ENCODE peak calls at places on chromosomes 4 and X, in nine cellular contexts. O is astrocyte of the cerebellum; G is neural progenitor cell; E is cardiac muscle cell; U is GM12865; C is CD8-positive, alpha-beta T cell; R is heart right ventricle; N is fibroblast of lung; Q is ovary. K is an unnamed sample.
A peak's percentile ranks its signal among the peaks of the same experiment; 100 is the strongest.

GRCh38 chr4:144579411-144580020 is 66.4 kb upstream of the HHIP start:
- DNase-seq in O (no peak), G (no peak), E (no peak), U (no peak), C (no peak), R (no peak), N (peak; percentile 68), Q (no peak), K (peak; percentile 18)

GRCh38 chrX:41377624-41378023 is 43.7 kb downstream of the DDX3X start:
- DNase-seq in O (no peak), G (no peak), E (no peak), U (no peak), C (no peak), R (no peak), N (peak; percentile 25), Q (no peak), K (no peak)

GRCh38 chr4:168811793-168812651 is 198.0 kb downstream of the CBR4 start:
- DNase-seq in O (no peak), G (no peak), E (no peak), U (no peak), C (no peak), R (no peak), N (peak; percentile 88), Q (no peak), K (no peak)

GRCh38 chrX:118459494-118459893 is 36.1 kb upstream of the DOCK11 start:
- DNase-seq in O (peak; percentile 26), G (peak; percentile 36), E (peak; percentile 16), U (peak; percentile 44), C (peak; percentile 21), R (no peak), N (peak; percentile 31), Q (no peak), K (peak; percentile 2)

GRCh38 chr4:139872274-139872673 is 206.7 kb downstream of the MGST2 start:
- DNase-seq in O (peak; percentile 88), G (no peak), E (no peak), U (no peak), C (no peak), R (no peak), N (peak; percentile 98), Q (no peak), K (peak; percentile 83)

GRCh38 chr4:3106339-3107186 is 32.1 kb downstream of the HTT start:
- DNase-seq in O (peak; percentile 76), G (peak; percentile 87), E (peak; percentile 83), U (peak; percentile 87), C (peak; percentile 77), R (peak; percentile 85), N (peak; percentile 84), Q (peak; percentile 89), K (peak; percentile 70)

GRCh38 chrX:67544281-67544680 is 460 bp downstream of the AR start:
- DNase-seq in O (no peak), G (peak; percentile 67), E (peak; percentile 40), U (no peak), C (no peak), R (peak; percentile 6), N (peak; percentile 19), Q (peak; percentile 34), K (no peak)

GRCh38 chr4:47954245-47954644 is 39.9 kb upstream of the NFXL1 start:
- DNase-seq in O (no peak), G (no peak), E (no peak), U (no peak), C (no peak), R (no peak), N (no peak), Q (no peak), K (no peak)

GRCh38 chr4:61517144-61517543 is 317.0 kb downstream of the ADGRL3 start:
- DNase-seq in O (no peak), G (peak; percentile 70), E (peak; percentile 68), U (no peak), C (no peak), R (no peak), N (no peak), Q (no peak), K (no peak)

GRCh38 chrX:33336783-33337182 is 125.4 kb upstream of the DMD start:
- DNase-seq in O (no peak), G (peak; percentile 57), E (peak; percentile 70), U (peak; percentile 0), C (no peak), R (peak; percentile 8), N (no peak), Q (no peak), K (no peak)

GRCh38 chrX:110087485-110088356 is 84.8 kb downstream of the TMEM164 start:
- DNase-seq in O (peak; percentile 27), G (no peak), E (no peak), U (no peak), C (no peak), R (no peak), N (peak; percentile 95), Q (no peak), K (peak; percentile 80)
- H3K4me3 ChIP-seq in O (no peak overlapping the region), G (no peak overlapping the region), E (no peak overlapping the region), U (no peak overlapping the region), C (no peak overlapping the region), R (no peak overlapping the region), N (peak overlapping the region; percentile 21), Q (no peak overlapping the region), K (no peak overlapping the region)

GRCh38 chr4:119629142-119629471 is 503 bp upstream of the PDE5A start:
- DNase-seq in O (no peak), G (no peak), E (no peak), U (no peak), C (no peak), R (no peak), N (no peak), Q (no peak), K (no peak)

GRCh38 chr4:119626943-119627266 is 1.7 kb downstream of the PDE5A start:
- DNase-seq in O (no peak), G (no peak), E (no peak), U (no peak), C (no peak), R (no peak), N (no peak), Q (no peak), K (no peak)

GRCh38 chr4:119626420-119626819 is 2.2 kb downstream of the PDE5A start:
- DNase-seq in O (no peak), G (no peak), E (no peak), U (no peak), C (no peak), R (no peak), N (no peak), Q (no peak), K (no peak)

GRCh38 chr4:119628281-119629141 is at the start of gene PDE5A:
- DNase-seq in O (peak; percentile 54), G (peak; percentile 96), E (peak; percentile 91), U (peak; percentile 85), C (peak; percentile 73), R (peak; percentile 72), N (peak; percentile 80), Q (peak; percentile 82), K (no peak)

GRCh38 chr4:119627267-119628190 is 1.1 kb downstream of the PDE5A start:
- DNase-seq in O (no peak), G (peak; percentile 87), E (peak; percentile 73), U (peak; percentile 52), C (peak; percentile 52), R (peak; percentile 69), N (peak; percentile 80), Q (peak; percentile 65), K (no peak)
- TF ChIP-seq CTCF in O (peak; percentile 29), G (peak; percentile 49), E (peak; percentile 31), U (peak; percentile 69), C (peak; percentile 27), R (peak; percentile 58), N (peak; percentile 23), Q (peak; percentile 6), K (peak; percentile 27)

GRCh38 chrX:74853255-74853654 is 72.0 kb downstream of the NEXMIF start:
- DNase-seq in O (no peak), G (no peak), E (no peak), U (no peak), C (no peak), R (no peak), N (no peak), Q (no peak), K (no peak)
- H3K4me3 ChIP-seq in O (no peak overlapping the region), G (no peak overlapping the region), E (no peak overlapping the region), U (no peak overlapping the region), C (no peak overlapping the region), R (no peak overlapping the region), N (no peak overlapping the region), Q (no peak overlapping the region), K (no peak overlapping the region)

GRCh38 chrX:49184294-49185061 is 1.7 kb downstream of the PRICKLE3 start:
- DNase-seq in O (peak; percentile 58), G (peak; percentile 97), E (peak; percentile 93), U (peak; percentile 58), C (no peak), R (peak; percentile 92), N (peak; percentile 78), Q (peak; percentile 95), K (no peak)
- TF ChIP-seq CTCF in O (no peak), G (no peak), E (peak; percentile 3), U (no peak), C (no peak), R (peak; percentile 11), N (no peak), Q (no peak), K (no peak)

GRCh38 chr4:165384608-165385007 is 5.8 kb downstream of the CPE start:
- DNase-seq in O (peak; percentile 50), G (no peak), E (no peak), U (no peak), C (no peak), R (no peak), N (peak; percentile 56), Q (no peak), K (no peak)

GRCh38 chr4:165384186-165384585 is 5.4 kb downstream of the CPE start:
- DNase-seq in O (no peak), G (no peak), E (no peak), U (no peak), C (no peak), R (no peak), N (no peak), Q (no peak), K (no peak)

GRCh38 chr4:165381821-165382373 is 3.1 kb downstream of the CPE start:
- DNase-seq in O (no peak), G (peak; percentile 80), E (no peak), U (no peak), C (no peak), R (no peak), N (no peak), Q (no peak), K (no peak)

GRCh38 chr4:165383757-165384156 is 4.9 kb downstream of the CPE start:
- DNase-seq in O (no peak), G (peak; percentile 44), E (no peak), U (no peak), C (no peak), R (no peak), N (peak; percentile 60), Q (no peak), K (no peak)

DNA sequence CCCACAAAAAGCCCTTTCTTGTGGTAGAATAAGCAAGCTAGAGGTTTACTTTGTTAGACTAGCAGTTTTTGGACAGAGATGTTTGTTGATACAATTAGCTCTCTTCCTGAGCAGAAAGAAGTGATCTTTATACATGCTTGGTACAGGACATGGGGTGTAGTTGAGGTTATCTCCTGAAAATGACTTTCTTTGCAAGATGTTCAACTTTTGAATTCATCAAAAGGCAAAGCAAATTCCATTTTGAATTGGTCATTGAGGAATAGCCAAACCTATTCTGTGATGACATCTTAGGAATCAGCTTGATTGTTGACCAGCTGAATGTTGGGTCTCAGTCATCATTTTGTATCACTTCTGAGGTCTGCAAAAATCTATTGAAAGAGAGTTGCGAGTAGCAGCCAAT is 3.8 kb downstream of the CPE start:
- DNase-seq in O (no peak), G (peak; percentile 3), E (no peak), U (no peak), C (no peak), R (no peak), N (no peak), Q (no peak), K (no peak)
- H3K4me3 ChIP-seq in O (no peak overlapping the region), G (no peak overlapping the region), E (no peak overlapping the region), U (no peak overlapping the region), C (no peak overlapping the region), R (no peak overlapping the region), N (no peak overlapping the region), Q (no peak overlapping the region), K (no peak overlapping the region)

GRCh38 chrX:38561951-38562719 is 793 bp downstream of the TSPAN7 start:
- DNase-seq in O (no peak), G (peak; percentile 50), E (peak; percentile 18), U (no peak), C (peak; percentile 41), R (peak; percentile 6), N (no peak), Q (peak; percentile 56), K (no peak)
- TF ChIP-seq CTCF in O (no peak), G (peak; percentile 24), E (no peak), U (no peak), C (no peak), R (peak; percentile 16), N (no peak), Q (no peak), K (no peak)

K was measured in AG09309.